ENCODE peak calls at places on chromosomes 3 and 15, in four cellular contexts. E is A549, S is K562, L is HepG2. B is an unnamed sample.

GRCh38 chr3:55885721-55886120 is 398.6 kb upstream of the WNT5A start:
- DNase-seq in E (no peak), S (no peak), L (no peak), B (no peak)

GRCh38 chr3:121482651-121483050 is 63.1 kb downstream of the POLQ start:
- DNase-seq in E (peak), S (no peak), L (no peak), B (no peak)

GRCh38 chr3:139672247-139672646 is 5.5 kb downstream of the NMNAT3 start:
- DNase-seq in E (no peak), S (no peak), L (no peak), B (no peak)

GRCh38 chr3:15427981-15428380 is 583 bp downstream of the EAF1 start:
- DNase-seq in E (no peak), S (peak), L (peak), B (no peak)

GRCh38 chr3:12591997-12592715 is 35.3 kb downstream of the MKRN2 start:
- DNase-seq in E (no peak), S (no peak), L (no peak), B (no peak)

GRCh38 chr3:45110185-45110833 is 35.9 kb downstream of the CDCP1 start:
- DNase-seq in E (no peak), S (no peak), L (peak), B (no peak)

GRCh38 chr15:31200735-31201151 is 99.2 kb upstream of the TRPM1 start:
- DNase-seq in E (peak), S (peak), L (peak), B (peak)

GRCh38 chr3:128515967-128516366 is 23.0 kb upstream of the GATA2 start:
- DNase-seq in E (no peak), S (no peak), L (no peak), B (no peak)

GRCh38 chr3:40719660-40720287 is 195.0 kb downstream of the ZNF621 start:
- DNase-seq in E (no peak), S (peak), L (peak), B (peak)

GRCh38 chr3:15634671-15635661 is 33.4 kb downstream of the BTD start:
- DNase-seq in E (no peak), S (no peak), L (no peak), B (no peak)

GRCh38 chr15:71003314-71003713 is 110.7 kb downstream of the LRRC49 start:
- DNase-seq in E (no peak), S (no peak), L (no peak), B (no peak)

GRCh38 chr3:12442654-12443501 is 41.4 kb upstream of the TSEN2 start:
- DNase-seq in E (no peak), S (no peak), L (no peak), B (no peak)

GRCh38 chr3:144059481-144059880 is 87.9 kb downstream of the DIPK2A start:
- DNase-seq in E (no peak), S (no peak), L (no peak), B (no peak)

GRCh38 chr3:53616971-53617892 is 122.8 kb downstream of the CACNA1D start:
- DNase-seq in E (no peak), S (no peak), L (no peak), B (no peak)

GRCh38 chr3:53618946-53619345 is 124.5 kb downstream of the CACNA1D start:
- DNase-seq in E (no peak), S (no peak), L (no peak), B (no peak)

GRCh38 chr3:53617893-53618523 is 123.6 kb downstream of the CACNA1D start:
- DNase-seq in E (no peak), S (no peak), L (no peak), B (no peak)

GRCh38 chr3:53616330-53616729 is 121.9 kb downstream of the CACNA1D start:
- DNase-seq in E (no peak), S (no peak), L (no peak), B (no peak)

GRCh38 chr3:53618524-53618906 is 124.1 kb downstream of the CACNA1D start:
- DNase-seq in E (no peak), S (no peak), L (no peak), B (no peak)
- TF ChIP-seq JUN in E (no peak), S (no peak), L (no peak), B (no peak)

DNA sequence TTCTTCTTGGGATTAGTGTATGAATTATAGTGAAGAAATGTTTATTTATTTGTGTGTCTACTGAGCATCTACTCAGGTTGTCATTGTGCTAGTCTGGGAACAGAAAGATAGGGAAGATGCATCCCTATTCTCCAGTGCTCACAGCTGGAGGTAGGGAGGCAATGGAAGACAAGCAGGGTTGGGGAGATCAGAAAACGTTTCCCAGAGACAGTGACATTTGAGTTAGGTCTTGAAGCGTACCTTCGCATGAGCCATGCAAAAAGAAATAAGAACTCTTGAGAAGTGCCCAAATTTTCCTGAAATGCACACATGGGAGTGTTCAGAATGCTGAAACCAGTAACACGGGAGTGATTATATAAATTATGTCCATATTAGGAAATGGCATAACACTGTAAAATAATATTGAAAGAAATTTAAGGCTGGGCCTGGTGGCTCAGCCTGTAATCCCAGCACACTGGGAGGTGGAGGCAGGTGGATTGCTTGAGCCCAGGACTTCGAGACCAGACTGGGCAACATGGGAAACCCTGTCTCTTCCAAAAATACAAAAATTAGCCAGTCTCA is 5.3 kb upstream of the CEMIP start:
- DNase-seq in E (no peak), S (no peak), L (no peak), B (no peak)
- TF ChIP-seq ESRRA in E (no peak), S (no peak), L (no peak), B (no peak)

GRCh38 chr15:60006203-60006782 is 2.2 kb downstream of the FOXB1 start:
- DNase-seq in E (no peak), S (peak), L (no peak), B (peak)
- TF ChIP-seq JUN in E (no peak), S (no peak), L (no peak), B (no peak)

GRCh38 chr3:73213906-73214305 is 152.4 kb downstream of the EBLN2 start:
- DNase-seq in E (no peak), S (no peak), L (no peak), B (no peak)
- TF ChIP-seq ESRRA in E (no peak), S (no peak), L (no peak), B (no peak)

GRCh38 chr3:36543276-36543997 is 163.1 kb downstream of the STAC start:
- DNase-seq in E (no peak), S (no peak), L (no peak), B (no peak)

GRCh38 chr3:36538405-36538804 is 158.1 kb downstream of the STAC start:
- DNase-seq in E (no peak), S (no peak), L (no peak), B (no peak)

GRCh38 chr3:36546196-36546595 is 165.9 kb downstream of the STAC start:
- DNase-seq in E (no peak), S (no peak), L (no peak), B (no peak)

GRCh38 chr3:36542186-36542585 is 161.9 kb downstream of the STAC start:
- DNase-seq in E (no peak), S (no peak), L (no peak), B (no peak)

GRCh38 chr3:36540898-36541518 is 160.7 kb downstream of the STAC start:
- DNase-seq in E (peak), S (peak), L (peak), B (peak)
- TF ChIP-seq JUN in E (no peak), S (no peak), L (no peak), B (no peak)

DNA sequence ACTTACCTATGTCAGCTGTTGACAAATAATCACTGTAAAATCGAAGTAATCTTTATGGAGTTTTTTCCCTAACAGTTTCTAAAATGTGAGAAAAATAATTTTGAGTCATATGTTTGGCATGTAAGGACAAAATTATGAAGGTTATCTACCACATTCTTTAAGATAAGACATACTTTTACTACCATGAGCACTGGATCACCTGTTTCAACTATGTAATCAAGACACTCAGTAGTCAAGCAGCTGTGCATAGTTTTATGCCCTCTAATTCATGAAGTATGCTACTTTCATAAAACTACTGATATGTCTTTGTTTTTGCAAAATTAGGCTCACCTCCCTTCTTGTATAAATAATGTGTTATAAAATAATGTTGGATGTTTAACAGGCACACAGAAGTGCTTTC is 12.2 kb downstream of the FGF7 start:
- DNase-seq in E (no peak), S (no peak), L (no peak), B (no peak)
- TF ChIP-seq ESRRA in E (no peak), S (no peak), L (no peak), B (no peak)

GRCh38 chr3:68057637-68058320 is 403.4 kb upstream of the SUCLG2 start:
- DNase-seq in E (no peak), S (no peak), L (no peak), B (no peak)
- TF ChIP-seq JUN in E (no peak), S (no peak), L (no peak), B (no peak)

GRCh38 chr15:51751687-51752683 is 588 bp downstream of the TMOD2 start:
- DNase-seq in E (peak), S (peak), L (no peak), B (peak)
- TF ChIP-seq ESRRA in E (no peak), S (no peak), L (no peak), B (no peak)

DNA sequence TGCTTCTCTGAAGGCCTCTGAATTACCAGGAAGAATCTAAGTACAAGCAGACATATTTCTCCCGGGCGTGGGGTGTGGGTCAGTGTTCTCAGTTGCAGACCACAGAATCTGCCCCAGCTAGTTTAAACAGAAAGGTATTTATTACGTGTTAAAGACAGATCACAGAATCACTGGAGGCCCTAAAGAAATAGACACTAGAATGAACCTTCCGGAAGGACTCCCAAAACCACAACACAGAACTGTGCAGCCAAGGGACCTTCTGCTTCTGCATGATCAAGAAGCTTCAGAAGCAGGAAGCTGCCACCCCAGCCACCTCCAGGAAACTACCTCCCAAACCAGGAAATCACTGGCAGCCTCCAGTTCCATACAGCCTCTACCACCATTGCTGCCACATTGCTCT is 32.7 kb upstream of the ZFAND6 start:
- DNase-seq in E (no peak), S (no peak), L (no peak), B (no peak)
- TF ChIP-seq JUN in E (no peak), S (no peak), L (no peak), B (no peak)